ENCODE peak calls at places on chromosome 18, in five cellular contexts. One of them, this sample, is unnamed.
A peak's percentile ranks its signal among the peaks of the same experiment; 100 is the strongest.

GRCh38 chr18:74281639-74282358 is 10.0 kb downstream of the CYB5A start:
- DNase-seq in NCI-H1105: no peak
- DNase-seq in GM13976: no peak
- DNase-seq in astrocyte of the cerebellum: no peak
- DNase-seq in ureter: no peak
- DNase-seq in this sample: no peak

GRCh38 chr18:61893304-61893970 is 630 bp upstream of the RNF152 start:
- DNase-seq in astrocyte of the cerebellum: no peak
- DNase-seq in ureter: peak; percentile 57
- DNase-seq in NCI-H1105: no peak
- DNase-seq in GM13976: peak; percentile 59
- DNase-seq in this sample: no peak

GRCh38 chr18:50422286-50422898 is 47.5 kb downstream of the SKA1 start:
- DNase-seq in GM13976: no peak
- DNase-seq in ureter: no peak
- DNase-seq in astrocyte of the cerebellum: no peak
- DNase-seq in NCI-H1105: no peak
- DNase-seq in this sample: no peak

GRCh38 chr18:50203801-50204604 is 9.1 kb upstream of the MYO5B start:
- DNase-seq in NCI-H1105: peak; percentile 81
- DNase-seq in ureter: peak; percentile 54
- DNase-seq in astrocyte of the cerebellum: peak; percentile 16
- DNase-seq in GM13976: peak; percentile 56
- DNase-seq in this sample: no peak

GRCh38 chr18:73270919-73271318 is 403.1 kb upstream of the NETO1 start:
- DNase-seq in astrocyte of the cerebellum: no peak
- DNase-seq in GM13976: no peak
- DNase-seq in NCI-H1105: no peak
- DNase-seq in ureter: no peak
- DNase-seq in this sample: no peak

GRCh38 chr18:10235553-10235952 is 218.9 kb upstream of the APCDD1 start:
- DNase-seq in GM13976: no peak
- DNase-seq in astrocyte of the cerebellum: no peak
- DNase-seq in NCI-H1105: no peak
- DNase-seq in ureter: peak; percentile 59
- DNase-seq in this sample: no peak

GRCh38 chr18:57533901-57534300 is 52.6 kb downstream of the FECH start:
- DNase-seq in NCI-H1105: no peak
- DNase-seq in GM13976: no peak
- DNase-seq in astrocyte of the cerebellum: no peak
- DNase-seq in ureter: no peak
- DNase-seq in this sample: no peak

GRCh38 chr18:9867454-9867732 is 18.4 kb upstream of the TXNDC2 start:
- DNase-seq in astrocyte of the cerebellum: no peak
- DNase-seq in NCI-H1105: no peak
- DNase-seq in GM13976: no peak
- DNase-seq in ureter: no peak
- DNase-seq in this sample: no peak

GRCh38 chr18:58046794-58047555 is 2.9 kb downstream of the NEDD4L start:
- DNase-seq in NCI-H1105: no peak
- DNase-seq in GM13976: no peak
- DNase-seq in ureter: no peak
- DNase-seq in astrocyte of the cerebellum: no peak
- DNase-seq in this sample: no peak

GRCh38 chr18:51235011-51235789 is 37.7 kb upstream of the MEX3C start:
- DNase-seq in NCI-H1105: no peak
- DNase-seq in astrocyte of the cerebellum: no peak
- DNase-seq in ureter: no peak
- DNase-seq in GM13976: peak; percentile 25
- DNase-seq in this sample: no peak

GRCh38 chr18:79396431-79397287 is 929 bp downstream of the NFATC1 start:
- DNase-seq in GM13976: peak; percentile 75
- DNase-seq in astrocyte of the cerebellum: no peak
- DNase-seq in ureter: no peak
- DNase-seq in NCI-H1105: no peak
- DNase-seq in this sample: no peak

GRCh38 chr18:59298871-59299270 is 19.6 kb downstream of the CPLX4 start:
- DNase-seq in NCI-H1105: no peak
- DNase-seq in astrocyte of the cerebellum: no peak
- DNase-seq in ureter: no peak
- DNase-seq in GM13976: no peak
- DNase-seq in this sample: no peak

GRCh38 chr18:65073060-65073550 is 677.7 kb upstream of the CDH7 start:
- DNase-seq in GM13976: no peak
- DNase-seq in ureter: no peak
- DNase-seq in NCI-H1105: no peak
- DNase-seq in astrocyte of the cerebellum: no peak
- DNase-seq in this sample: no peak

GRCh38 chr18:48222118-48222517 is 187.1 kb downstream of the ZBTB7C start:
- DNase-seq in astrocyte of the cerebellum: no peak
- DNase-seq in NCI-H1105: peak; percentile 95
- DNase-seq in GM13976: no peak
- DNase-seq in ureter: peak; percentile 79
- DNase-seq in this sample: no peak

GRCh38 chr18:23838801-23839366 is 149.6 kb downstream of the LAMA3 start:
- DNase-seq in NCI-H1105: no peak
- DNase-seq in astrocyte of the cerebellum: peak; percentile 31
- DNase-seq in GM13976: no peak
- DNase-seq in ureter: no peak
- DNase-seq in this sample: no peak

GRCh38 chr18:24228661-24229053 is 89.8 kb downstream of the CABYR start:
- DNase-seq in ureter: no peak
- DNase-seq in astrocyte of the cerebellum: no peak
- DNase-seq in NCI-H1105: no peak
- DNase-seq in GM13976: no peak
- DNase-seq in this sample: no peak

GRCh38 chr18:40877096-40877495 is 1077.9 kb upstream of the PIK3C3 start:
- DNase-seq in astrocyte of the cerebellum: peak; percentile 80
- DNase-seq in NCI-H1105: no peak
- DNase-seq in ureter: no peak
- DNase-seq in GM13976: no peak
- DNase-seq in this sample: no peak

GRCh38 chr18:21826641-21827302 is 86.2 kb downstream of the MIB1 start:
- DNase-seq in astrocyte of the cerebellum: no peak
- DNase-seq in GM13976: no peak
- DNase-seq in ureter: no peak
- DNase-seq in NCI-H1105: no peak
- DNase-seq in this sample: no peak

GRCh38 chr18:63979409-63979908 is 9.6 kb downstream of the SERPINB8 start:
- DNase-seq in ureter: peak; percentile 68
- DNase-seq in GM13976: peak; percentile 52
- DNase-seq in NCI-H1105: peak; percentile 40
- DNase-seq in astrocyte of the cerebellum: peak; percentile 55
- DNase-seq in this sample: peak; percentile 36

GRCh38 chr18:32343634-32344033 is 127.0 kb downstream of the GAREM1 start:
- DNase-seq in ureter: no peak
- DNase-seq in GM13976: no peak
- DNase-seq in astrocyte of the cerebellum: no peak
- DNase-seq in NCI-H1105: no peak
- DNase-seq in this sample: no peak

GRCh38 chr18:46706968-46707367 is 49.9 kb downstream of the ST8SIA5 start:
- DNase-seq in ureter: no peak
- DNase-seq in astrocyte of the cerebellum: no peak
- DNase-seq in GM13976: no peak
- DNase-seq in NCI-H1105: no peak
- DNase-seq in this sample: no peak

GRCh38 chr18:59448546-59448945 is 89.5 kb upstream of the LMAN1 start:
- DNase-seq in ureter: no peak
- DNase-seq in astrocyte of the cerebellum: no peak
- DNase-seq in NCI-H1105: no peak
- DNase-seq in GM13976: no peak
- DNase-seq in this sample: no peak

GRCh38 chr18:2303517-2304238 is 267.6 kb downstream of the METTL4 start:
- DNase-seq in GM13976: no peak
- DNase-seq in ureter: no peak
- DNase-seq in NCI-H1105: no peak
- DNase-seq in astrocyte of the cerebellum: peak; percentile 11
- DNase-seq in this sample: no peak

GRCh38 chr18:25061345-25061744 is 290.6 kb downstream of the ZNF521 start:
- DNase-seq in GM13976: no peak
- DNase-seq in ureter: no peak
- DNase-seq in NCI-H1105: no peak
- DNase-seq in astrocyte of the cerebellum: no peak
- DNase-seq in this sample: no peak

GRCh38 chr18:62975785-62976184 is 260.4 kb downstream of the PHLPP1 start:
- DNase-seq in GM13976: no peak
- DNase-seq in NCI-H1105: no peak
- DNase-seq in ureter: no peak
- DNase-seq in astrocyte of the cerebellum: no peak
- DNase-seq in this sample: no peak

GRCh38 chr18:48840491-48840877 is 110.3 kb downstream of the SMAD7 start:
- DNase-seq in ureter: no peak
- DNase-seq in GM13976: no peak
- DNase-seq in NCI-H1105: peak; percentile 32
- DNase-seq in astrocyte of the cerebellum: no peak
- DNase-seq in this sample: no peak

GRCh38 chr18:13376298-13376840 is 157.8 kb downstream of the LDLRAD4 start:
- DNase-seq in NCI-H1105: no peak
- DNase-seq in ureter: no peak
- DNase-seq in astrocyte of the cerebellum: no peak
- DNase-seq in GM13976: no peak
- DNase-seq in this sample: peak; percentile 34

GRCh38 chr18:48531979-48532378 is 6.9 kb upstream of the CTIF start:
- DNase-seq in NCI-H1105: no peak
- DNase-seq in ureter: no peak
- DNase-seq in GM13976: no peak
- DNase-seq in astrocyte of the cerebellum: no peak
- DNase-seq in this sample: no peak

GRCh38 chr18:28757466-28758008 is 580.6 kb upstream of the CDH2 start:
- DNase-seq in astrocyte of the cerebellum: no peak
- DNase-seq in ureter: no peak
- DNase-seq in NCI-H1105: no peak
- DNase-seq in GM13976: no peak
- DNase-seq in this sample: no peak

GRCh38 chr18:35083174-35083712 is 42.0 kb downstream of the MAPRE2 start:
- DNase-seq in NCI-H1105: no peak
- DNase-seq in GM13976: no peak
- DNase-seq in ureter: no peak
- DNase-seq in astrocyte of the cerebellum: no peak
- DNase-seq in this sample: no peak

GRCh38 chr18:24488824-24489493 is 28.5 kb downstream of the HRH4 start:
- DNase-seq in ureter: no peak
- DNase-seq in NCI-H1105: peak; percentile 32
- DNase-seq in astrocyte of the cerebellum: peak; percentile 20
- DNase-seq in GM13976: peak; percentile 66
- DNase-seq in this sample: no peak

GRCh38 chr18:76662621-76663020 is 159.7 kb upstream of the ZNF236 start:
- DNase-seq in astrocyte of the cerebellum: no peak
- DNase-seq in NCI-H1105: no peak
- DNase-seq in ureter: peak; percentile 19
- DNase-seq in GM13976: no peak
- DNase-seq in this sample: no peak

GRCh38 chr18:79515944-79516351 is 120.2 kb downstream of the NFATC1 start:
- DNase-seq in NCI-H1105: no peak
- DNase-seq in GM13976: no peak
- DNase-seq in astrocyte of the cerebellum: no peak
- DNase-seq in ureter: peak; percentile 31
- DNase-seq in this sample: no peak